ENCODE peak calls at places on chromosomes 2 and 18, in nine cellular contexts. Z is GM23338, N is prostate gland, R is breast epithelium, M is HepG2, H is K562, A is GM12878, Q is suprapubic skin, C is spleen. K is an unnamed sample.

GRCh38 chr2:128765822-128766221 is 447.2 kb upstream of the HS6ST1 start:
- DNase-seq in Z (no peak), N (no peak), R (peak), M (no peak), H (no peak), A (no peak), Q (peak), C (peak), K (no peak)

GRCh38 chr18:9808190-9808529 is 77.6 kb upstream of the TXNDC2 start:
- DNase-seq in Z (no peak), N (no peak), R (no peak), M (no peak), H (no peak), A (no peak), Q (no peak), C (no peak), K (no peak)

GRCh38 chr18:6434987-6435709 is 20.4 kb upstream of the L3MBTL4 start:
- DNase-seq in Z (no peak), N (no peak), R (no peak), M (no peak), H (no peak), A (no peak), Q (no peak), C (no peak), K (no peak)

GRCh38 chr2:208207769-208208168 is 17.9 kb upstream of the C2orf80 start:
- DNase-seq in Z (no peak), N (no peak), R (no peak), M (no peak), H (no peak), A (no peak), Q (no peak), C (no peak), K (no peak)

GRCh38 chr2:27587025-27587424 is 4.2 kb downstream of the ZNF512 start:
- DNase-seq in Z (no peak), N (no peak), R (no peak), M (no peak), H (no peak), A (no peak), Q (no peak), C (no peak), K (no peak)

GRCh38 chr2:85277416-85278158 is 50.2 kb downstream of the TGOLN2 start:
- DNase-seq in Z (peak), N (peak), R (no peak), M (no peak), H (no peak), A (no peak), Q (no peak), C (no peak), K (no peak)

GRCh38 chr2:161842751-161843433 is 218.7 kb downstream of the SLC4A10 start:
- DNase-seq in Z (no peak), N (no peak), R (no peak), M (no peak), H (no peak), A (no peak), Q (no peak), C (no peak), K (no peak)

GRCh38 chr18:35917043-35917442 is 55.4 kb upstream of the RMP24 start:
- DNase-seq in Z (peak), N (no peak), R (no peak), M (no peak), H (no peak), A (no peak), Q (no peak), C (no peak), K (no peak)

GRCh38 chr18:12403601-12404506 is 3.9 kb upstream of the PRELID3A start:
- DNase-seq in Z (no peak), N (no peak), R (no peak), M (no peak), H (peak), A (no peak), Q (no peak), C (peak), K (no peak)

GRCh38 chr2:9333591-9334171 is 89.6 kb downstream of the ITGB1BP1 start:
- DNase-seq in Z (peak), N (peak), R (peak), M (peak), H (peak), A (no peak), Q (no peak), C (no peak), K (peak)

GRCh38 chr2:213152065-213152794 is 818 bp upstream of the IKZF2 start:
- DNase-seq in Z (peak), N (peak), R (peak), M (peak), H (peak), A (no peak), Q (no peak), C (peak), K (peak)

GRCh38 chr2:234913208-234913626 is 38.6 kb upstream of the SH3BP4 start:
- DNase-seq in Z (no peak), N (no peak), R (no peak), M (no peak), H (no peak), A (no peak), Q (no peak), C (no peak), K (no peak)

GRCh38 chr2:185859506-185859905 is 120.9 kb downstream of the FSIP2 start:
- DNase-seq in Z (no peak), N (no peak), R (no peak), M (no peak), H (no peak), A (no peak), Q (no peak), C (no peak), K (no peak)

GRCh38 chr2:11505652-11506610 is 27.9 kb upstream of the GREB1 start:
- DNase-seq in Z (no peak), N (no peak), R (peak), M (peak), H (no peak), A (peak), Q (no peak), C (no peak), K (no peak)

GRCh38 chr2:119423811-119424210 is 7.8 kb upstream of the TMEM37 start:
- DNase-seq in Z (no peak), N (no peak), R (no peak), M (no peak), H (no peak), A (no peak), Q (no peak), C (no peak), K (no peak)

GRCh38 chr2:174844295-174844708 is 80.0 kb upstream of the CHRNA1 start:
- DNase-seq in Z (no peak), N (no peak), R (no peak), M (no peak), H (no peak), A (no peak), Q (no peak), C (no peak), K (no peak)

GRCh38 chr2:231260442-231260841 is 62.0 kb downstream of the ARMC9 start:
- DNase-seq in Z (peak), N (no peak), R (no peak), M (no peak), H (peak), A (no peak), Q (no peak), C (no peak), K (no peak)

GRCh38 chr18:7824970-7825369 is 257.9 kb downstream of the PTPRM start:
- DNase-seq in Z (no peak), N (no peak), R (no peak), M (no peak), H (no peak), A (no peak), Q (no peak), C (no peak), K (no peak)

GRCh38 chr18:8780227-8780626 is 74.9 kb downstream of the MTCL1 start:
- DNase-seq in Z (no peak), N (no peak), R (no peak), M (no peak), H (no peak), A (no peak), Q (no peak), C (no peak), K (no peak)

GRCh38 chr2:233146194-233146593 is 86.1 kb downstream of the INPP5D start:
- DNase-seq in Z (no peak), N (no peak), R (no peak), M (no peak), H (no peak), A (no peak), Q (peak), C (peak), K (no peak)

GRCh38 chr2:6826081-6826913 is 39.4 kb downstream of the CMPK2 start:
- DNase-seq in Z (peak), N (peak), R (no peak), M (peak), H (peak), A (peak), Q (no peak), C (no peak), K (peak)

GRCh38 chr2:206011795-206012194 is 74.2 kb downstream of the INO80D start:
- DNase-seq in Z (no peak), N (no peak), R (no peak), M (no peak), H (no peak), A (no peak), Q (no peak), C (no peak), K (no peak)

GRCh38 chr2:158936978-158937377 is 31.5 kb upstream of the TANC1 start:
- DNase-seq in Z (no peak), N (no peak), R (no peak), M (no peak), H (no peak), A (no peak), Q (no peak), C (no peak), K (no peak)

GRCh38 chr2:108971661-108972566 is 17.1 kb downstream of the EDAR start:
- DNase-seq in Z (no peak), N (no peak), R (no peak), M (no peak), H (no peak), A (no peak), Q (no peak), C (no peak), K (no peak)

GRCh38 chr2:200624660-200625059 is 38.8 kb downstream of the AOX1 start:
- DNase-seq in Z (no peak), N (no peak), R (no peak), M (peak), H (no peak), A (no peak), Q (no peak), C (no peak), K (no peak)

GRCh38 chr2:179991344-179991743 is 15.8 kb downstream of the CWC22 start:
- DNase-seq in Z (peak), N (no peak), R (no peak), M (no peak), H (no peak), A (no peak), Q (no peak), C (no peak), K (no peak)

GRCh38 chr2:168552450-168552856 is 96.4 kb downstream of the CERS6 start:
- DNase-seq in Z (peak), N (no peak), R (no peak), M (no peak), H (no peak), A (peak), Q (no peak), C (peak), K (no peak)

GRCh38 chr2:112065966-112066365 is 10.9 kb downstream of the TMEM87B start:
- DNase-seq in Z (no peak), N (no peak), R (no peak), M (no peak), H (no peak), A (no peak), Q (no peak), C (no peak), K (no peak)

GRCh38 chr18:415627-416612 is 84.6 kb downstream of the COLEC12 start:
- DNase-seq in Z (no peak), N (no peak), R (no peak), M (no peak), H (no peak), A (no peak), Q (no peak), C (no peak), K (peak)

GRCh38 chr2:25760319-25760718 is 86.9 kb upstream of the DTNB start:
- DNase-seq in Z (no peak), N (no peak), R (no peak), M (no peak), H (no peak), A (no peak), Q (no peak), C (no peak), K (no peak)

GRCh38 chr2:75180476-75180875 is 18.8 kb downstream of the TACR1 start:
- DNase-seq in Z (no peak), N (no peak), R (no peak), M (no peak), H (no peak), A (no peak), Q (no peak), C (no peak), K (no peak)

GRCh38 chr2:184730288-184730687 is 132.0 kb downstream of the ZNF804A start:
- DNase-seq in Z (no peak), N (no peak), R (no peak), M (no peak), H (no peak), A (no peak), Q (no peak), C (no peak), K (no peak)

GRCh38 chr2:30510409-30510808 is 63.4 kb downstream of the LCLAT1 start:
- DNase-seq in Z (no peak), N (no peak), R (no peak), M (no peak), H (no peak), A (no peak), Q (no peak), C (no peak), K (no peak)
- H3K27ac ChIP-seq in Z (no peak), N (peak), R (no peak), M (peak), H (no peak), A (no peak), Q (no peak), C (no peak), K (no peak)

DNA sequence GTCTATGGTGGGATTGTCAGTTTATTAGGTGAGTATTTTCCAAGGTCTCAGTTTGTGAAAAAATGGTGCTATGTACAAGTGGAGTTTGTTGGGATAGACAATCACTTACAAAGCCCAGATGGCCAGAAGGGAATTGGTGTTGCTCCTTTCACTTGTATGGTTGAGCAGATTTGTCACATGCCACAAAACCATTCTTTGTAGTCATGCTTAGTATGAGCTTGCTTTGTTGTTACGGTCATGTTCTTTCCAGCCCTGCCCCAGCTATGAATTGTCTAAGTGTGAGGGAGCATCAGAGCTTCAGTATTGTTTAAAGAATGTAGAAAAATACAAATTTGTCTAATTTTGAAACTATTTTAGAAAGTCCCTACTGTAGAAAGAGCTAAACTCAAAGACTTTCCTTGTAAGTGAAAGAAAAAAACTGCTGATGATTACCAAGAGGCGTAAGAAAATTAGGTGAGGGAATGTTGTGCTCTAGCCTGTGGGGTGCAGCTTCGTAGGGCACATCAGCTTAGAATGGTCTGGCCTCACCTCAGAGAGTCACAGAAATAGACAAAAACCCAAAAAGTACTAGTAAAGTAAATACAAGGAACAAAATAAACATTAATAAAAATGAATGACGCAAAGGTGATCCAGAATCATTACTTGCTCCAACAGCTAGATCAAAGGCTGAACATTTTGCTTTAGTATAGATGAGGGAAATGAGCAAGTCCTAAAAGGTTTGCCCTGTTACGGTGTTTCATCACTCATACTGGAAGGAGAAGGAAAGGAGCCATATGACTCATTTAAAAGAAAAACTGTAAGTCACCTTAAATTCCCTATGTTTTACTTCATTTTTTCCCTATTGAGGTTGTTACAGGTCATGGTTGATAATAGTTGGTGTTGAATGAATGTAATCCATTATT is 9.2 kb downstream of the TGIF1 start:
- DNase-seq in Z (no peak), N (no peak), R (no peak), M (no peak), H (no peak), A (no peak), Q (no peak), C (no peak), K (no peak)
- TF ChIP-seq POLR2AphosphoS5 in Z (no peak), N (peak), R (no peak), M (no peak), H (peak), A (no peak), Q (no peak), C (no peak), K (no peak)

GRCh38 chr2:238238311-238238765 is 1.5 kb downstream of the HES6 start:
- DNase-seq in Z (no peak), N (no peak), R (no peak), M (no peak), H (no peak), A (no peak), Q (no peak), C (peak), K (no peak)

GRCh38 chr2:238238766-238239551 is 879 bp downstream of the HES6 start:
- DNase-seq in Z (peak), N (no peak), R (no peak), M (no peak), H (peak), A (no peak), Q (peak), C (peak), K (peak)

GRCh38 chr2:238239552-238239871 is 326 bp downstream of the HES6 start:
- DNase-seq in Z (peak), N (no peak), R (no peak), M (no peak), H (no peak), A (no peak), Q (peak), C (no peak), K (peak)

GRCh38 chr2:238240761-238241711 is 1.2 kb upstream of the HES6 start:
- DNase-seq in Z (peak), N (peak), R (peak), M (no peak), H (peak), A (no peak), Q (no peak), C (peak), K (no peak)

GRCh38 chr2:238239872-238240760 is at the start of gene HES6:
- DNase-seq in Z (peak), N (peak), R (peak), M (peak), H (peak), A (no peak), Q (peak), C (peak), K (peak)
- TF ChIP-seq CTCF in Z (no peak), N (peak), R (no peak), M (no peak), H (no peak), A (peak), Q (no peak), C (no peak), K (no peak)

GRCh38 chr2:110667061-110667460 is 10.8 kb downstream of the BUB1 start:
- DNase-seq in Z (no peak), N (no peak), R (no peak), M (no peak), H (no peak), A (no peak), Q (no peak), C (no peak), K (no peak)

GRCh38 chr2:110659248-110659647 is 18.6 kb downstream of the BUB1 start:
- DNase-seq in Z (no peak), N (no peak), R (no peak), M (no peak), H (no peak), A (no peak), Q (no peak), C (no peak), K (no peak)

GRCh38 chr2:110660558-110660957 is 17.3 kb downstream of the BUB1 start:
- DNase-seq in Z (no peak), N (no peak), R (no peak), M (no peak), H (no peak), A (no peak), Q (no peak), C (no peak), K (no peak)

GRCh38 chr2:110664135-110664534 is 13.7 kb downstream of the BUB1 start:
- DNase-seq in Z (no peak), N (no peak), R (no peak), M (peak), H (no peak), A (no peak), Q (no peak), C (no peak), K (no peak)

GRCh38 chr2:110662560-110662959 is 15.3 kb downstream of the BUB1 start:
- DNase-seq in Z (no peak), N (no peak), R (no peak), M (no peak), H (no peak), A (no peak), Q (no peak), C (no peak), K (no peak)
- H3K27ac ChIP-seq in Z (no peak), N (no peak), R (no peak), M (no peak), H (no peak), A (no peak), Q (no peak), C (no peak), K (no peak)

GRCh38 chr2:236345081-236345714 is 81.0 kb upstream of the ASB18 start:
- DNase-seq in Z (no peak), N (no peak), R (no peak), M (no peak), H (no peak), A (no peak), Q (no peak), C (no peak), K (no peak)
- TF ChIP-seq POLR2AphosphoS5 in Z (no peak), N (no peak), R (no peak), M (no peak), H (no peak), A (no peak), Q (no peak), C (no peak), K (no peak)

GRCh38 chr2:66919286-66919685 is 477.8 kb upstream of the ETAA1 start:
- DNase-seq in Z (peak), N (no peak), R (no peak), M (no peak), H (no peak), A (no peak), Q (no peak), C (no peak), K (no peak)
- TF ChIP-seq CTCF in Z (no peak), N (no peak), R (no peak), M (no peak), H (no peak), A (no peak), Q (no peak), C (no peak), K (no peak)

GRCh38 chr2:86309966-86310365 is 27.5 kb downstream of the REEP1 start:
- DNase-seq in Z (no peak), N (no peak), R (no peak), M (no peak), H (no peak), A (no peak), Q (no peak), C (no peak), K (no peak)

GRCh38 chr2:86307431-86307830 is 30.0 kb downstream of the REEP1 start:
- DNase-seq in Z (no peak), N (no peak), R (no peak), M (no peak), H (no peak), A (no peak), Q (no peak), C (no peak), K (no peak)

GRCh38 chr2:86308984-86309695 is 28.3 kb downstream of the REEP1 start:
- DNase-seq in Z (no peak), N (no peak), R (no peak), M (no peak), H (no peak), A (no peak), Q (no peak), C (no peak), K (no peak)

GRCh38 chr2:86305195-86305975 is 32.0 kb downstream of the REEP1 start:
- DNase-seq in Z (no peak), N (no peak), R (no peak), M (no peak), H (no peak), A (no peak), Q (no peak), C (no peak), K (no peak)

DNA sequence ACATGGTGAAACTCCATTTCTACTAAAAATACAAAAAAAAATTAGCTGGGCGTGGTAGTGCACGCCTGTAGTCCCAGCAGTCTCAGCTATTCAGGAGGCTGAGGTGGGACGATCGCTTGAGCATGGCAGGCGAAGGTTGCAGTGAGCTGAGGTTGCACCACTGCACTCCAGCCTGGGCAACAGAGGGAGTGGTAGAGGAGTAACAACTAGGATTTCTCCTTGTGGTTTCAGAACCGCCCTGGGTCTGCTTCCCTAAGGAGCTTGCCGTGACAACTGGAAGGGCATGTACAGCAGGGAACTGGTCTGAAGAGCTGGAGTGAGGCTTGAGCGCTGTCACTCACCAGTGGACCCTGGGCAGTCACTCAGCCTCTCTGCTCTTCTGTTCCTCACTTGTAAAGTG is 29.1 kb downstream of the REEP1 start:
- DNase-seq in Z (no peak), N (no peak), R (no peak), M (no peak), H (no peak), A (no peak), Q (no peak), C (no peak), K (no peak)
- H3K27ac ChIP-seq in Z (no peak), N (no peak), R (no peak), M (no peak), H (no peak), A (no peak), Q (no peak), C (no peak), K (no peak)

GRCh38 chr2:229111744-229112143 is 159.3 kb downstream of the PID1 start:
- DNase-seq in Z (no peak), N (no peak), R (no peak), M (no peak), H (no peak), A (no peak), Q (no peak), C (no peak), K (no peak)
- TF ChIP-seq POLR2AphosphoS5 in Z (no peak), N (no peak), R (no peak), M (no peak), H (no peak), A (no peak), Q (no peak), C (no peak), K (no peak)